ENCODE peak calls at places on chromosomes 2 and 18, in four cellular contexts. Y, I, U and K are unnamed samples.

GRCh38 chr18:62091487-62092120 is 95.3 kb downstream of the PIGN start:
- DNase-seq in Y (no peak), I (no peak), U (no peak), K (no peak)

GRCh38 chr2:33131108-33131507 is 184.4 kb downstream of the LTBP1 start:
- DNase-seq in Y (no peak), I (no peak), U (no peak), K (no peak)

GRCh38 chr2:66495788-66496640 is 61.1 kb downstream of the MEIS1 start:
- DNase-seq in Y (no peak), I (peak; percentile 44), U (no peak), K (peak; percentile 46)

GRCh38 chr2:74464406-74464805 is 776 bp downstream of the MOGS start:
- DNase-seq in Y (no peak), I (no peak), U (no peak), K (no peak)

GRCh38 chr2:202327887-202328286 is 48.2 kb upstream of the BMPR2 start:
- DNase-seq in Y (no peak), I (peak; percentile 16), U (no peak), K (no peak)

GRCh38 chr2:202102425-202103005 is 29.5 kb downstream of the KIAA2012 start:
- DNase-seq in Y (no peak), I (no peak), U (no peak), K (no peak)

GRCh38 chr2:128416781-128417180 is 98.1 kb upstream of the HS6ST1 start:
- DNase-seq in Y (no peak), I (no peak), U (no peak), K (no peak)

GRCh38 chr2:105883911-105884694 is 139.4 kb downstream of the NCK2 start:
- DNase-seq in Y (no peak), I (no peak), U (no peak), K (no peak)

GRCh38 chr2:145411493-145411892 is 891.6 kb upstream of the ZEB2 start:
- DNase-seq in Y (peak; percentile 63), I (no peak), U (no peak), K (no peak)

GRCh38 chr2:230319211-230319862 is 7.7 kb upstream of the SP140L start:
- DNase-seq in Y (peak; percentile 90), I (peak; percentile 35), U (no peak), K (no peak)

GRCh38 chr2:121902616-121903015 is 147.2 kb downstream of the TSN start:
- DNase-seq in Y (no peak), I (peak; percentile 17), U (no peak), K (no peak)

GRCh38 chr2:180675170-180675569 is 305.2 kb upstream of the UBE2E3 start:
- DNase-seq in Y (no peak), I (no peak), U (no peak), K (no peak)

GRCh38 chr2:132547089-132547687 is 122.8 kb downstream of the LYPD1 start:
- DNase-seq in Y (peak; percentile 75), I (peak; percentile 67), U (peak; percentile 84), K (peak; percentile 29)

GRCh38 chr2:239601201-239601851 is 200.5 kb upstream of the HDAC4 start:
- DNase-seq in Y (no peak), I (no peak), U (no peak), K (no peak)

GRCh38 chr18:12076424-12077140 is 17.1 kb upstream of the ANKRD62 start:
- DNase-seq in Y (peak; percentile 35), I (no peak), U (no peak), K (no peak)

GRCh38 chr2:1729264-1729663 is 15.1 kb downstream of the PXDN start:
- DNase-seq in Y (no peak), I (peak; percentile 2), U (no peak), K (no peak)

GRCh38 chr18:57397440-57397839 is 37.7 kb upstream of the ONECUT2 start:
- DNase-seq in Y (no peak), I (no peak), U (no peak), K (no peak)

GRCh38 chr2:56191617-56192016 is 7.8 kb downstream of the CCDC85A start:
- DNase-seq in Y (peak; percentile 28), I (peak; percentile 24), U (no peak), K (no peak)

GRCh38 chr2:163345795-163346573 is 389.8 kb downstream of the FIGN start:
- DNase-seq in Y (peak; percentile 62), I (peak; percentile 5), U (peak; percentile 63), K (no peak)

GRCh38 chr18:2223394-2223793 is 347.9 kb downstream of the METTL4 start:
- DNase-seq in Y (no peak), I (no peak), U (no peak), K (peak; percentile 34)

GRCh38 chr2:71939588-71940535 is 207.8 kb downstream of the CYP26B1 start:
- DNase-seq in Y (no peak), I (no peak), U (peak; percentile 48), K (no peak)

GRCh38 chr2:229252280-229252679 is 18.8 kb downstream of the PID1 start:
- DNase-seq in Y (no peak), I (no peak), U (no peak), K (no peak)

GRCh38 chr2:239674981-239675855 is 274.4 kb upstream of the HDAC4 start:
- DNase-seq in Y (no peak), I (no peak), U (no peak), K (no peak)

DNA sequence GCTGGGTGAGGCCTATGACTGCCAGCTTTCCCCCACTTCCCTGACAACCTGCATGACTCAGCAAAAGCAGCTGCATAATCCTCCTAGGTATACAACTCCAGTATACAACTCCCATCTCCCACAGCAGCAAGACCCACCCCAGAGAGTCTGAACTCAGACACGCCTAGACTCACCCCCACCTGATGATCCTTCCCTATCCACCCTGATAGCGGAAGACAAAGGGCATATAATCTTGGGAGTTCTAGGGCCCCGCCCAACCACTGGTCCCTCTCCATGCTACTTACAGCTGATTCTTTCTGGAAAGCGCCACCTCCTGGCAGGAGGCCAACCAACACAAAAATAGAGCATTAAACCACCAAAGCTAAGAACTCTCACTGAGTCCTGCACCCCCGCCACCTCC is 296.5 kb downstream of the DCC start:
- DNase-seq in Y (peak; percentile 12), I (no peak), U (no peak), K (no peak)
- TF ChIP-seq CTCF in Y (no peak), I (no peak), U (no peak), K (no peak)

DNA sequence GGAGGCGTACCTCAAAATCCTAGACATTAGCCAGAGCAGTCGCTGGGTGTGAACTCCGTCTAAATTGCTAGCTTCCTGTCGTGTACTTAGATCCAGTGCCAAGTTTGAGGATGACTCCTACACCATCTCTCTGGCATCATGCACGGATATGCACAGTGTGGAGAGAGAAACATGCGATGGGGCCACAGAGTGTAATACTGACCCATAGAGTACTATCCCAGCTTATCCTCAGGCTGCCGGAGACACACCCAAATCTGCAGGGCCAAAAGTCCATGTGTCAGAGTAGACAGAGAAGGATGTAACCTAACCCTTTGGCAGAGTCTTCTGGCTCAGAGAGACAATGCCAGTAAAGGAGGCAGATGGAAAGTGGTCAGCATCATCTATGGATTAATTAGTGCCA is 84.2 kb downstream of the ARL4C start:
- DNase-seq in Y (no peak), I (no peak), U (no peak), K (no peak)
- H3K4me3 ChIP-seq in Y (no peak overlapping the region), I (no peak overlapping the region), U (no peak overlapping the region), K (no peak overlapping the region)

GRCh38 chr2:16635796-16636699 is 29.6 kb downstream of the CYRIA start:
- DNase-seq in Y (no peak), I (no peak), U (no peak), K (no peak)
- TF ChIP-seq CTCF in Y (no peak), I (no peak), U (no peak), K (no peak)

GRCh38 chr18:45277870-45278269 is 337.4 kb upstream of the SLC14A2 start:
- DNase-seq in Y (no peak), I (no peak), U (no peak), K (no peak)

GRCh38 chr18:45282101-45282812 is 333.0 kb upstream of the SLC14A2 start:
- DNase-seq in Y (peak; percentile 5), I (no peak), U (no peak), K (no peak)

GRCh38 chr18:45284174-45284573 is 331.1 kb upstream of the SLC14A2 start:
- DNase-seq in Y (no peak), I (no peak), U (no peak), K (no peak)

GRCh38 chr18:45276878-45277277 is 338.4 kb upstream of the SLC14A2 start:
- DNase-seq in Y (no peak), I (no peak), U (no peak), K (no peak)

DNA sequence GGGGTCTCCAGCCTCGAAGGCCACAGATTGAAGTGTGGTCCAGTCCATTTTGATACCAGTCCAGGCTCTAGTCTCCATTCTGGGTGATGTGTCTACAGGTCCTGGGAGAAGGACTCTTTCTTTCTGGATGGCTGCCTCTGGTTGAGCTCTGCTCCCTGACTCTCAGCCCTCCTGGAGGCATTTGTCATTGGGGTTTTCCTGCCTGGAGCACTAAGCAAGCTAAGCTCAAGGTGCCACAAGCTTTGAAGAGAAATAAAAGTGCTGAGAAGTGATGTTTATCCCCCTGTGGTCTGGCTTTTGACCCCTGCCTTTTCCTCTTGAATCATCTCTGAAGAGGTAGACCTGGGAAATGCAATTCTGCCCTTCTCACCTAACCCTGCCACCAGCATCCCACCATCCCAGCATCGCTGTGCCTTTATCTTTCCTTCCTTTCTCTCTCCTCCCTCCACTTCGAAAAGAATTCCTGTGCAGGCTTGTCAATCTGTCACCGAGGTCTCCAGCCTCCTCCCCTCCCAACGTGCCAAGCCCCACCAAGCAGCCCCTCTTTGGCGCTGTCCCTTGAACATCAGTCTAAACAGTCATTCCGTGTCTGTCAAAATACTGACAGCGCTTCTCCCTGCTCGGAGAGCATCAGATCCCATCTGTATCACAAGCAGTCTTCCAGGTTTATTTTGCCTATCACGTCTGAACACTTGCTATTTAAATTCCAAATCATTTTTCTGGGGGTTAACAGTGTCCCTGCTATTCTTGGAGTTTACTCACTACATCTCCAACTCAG is 334.6 kb upstream of the SLC14A2 start:
- DNase-seq in Y (no peak), I (no peak), U (no peak), K (no peak)
- H3K4me3 ChIP-seq in Y (no peak overlapping the region), I (no peak overlapping the region), U (no peak overlapping the region), K (no peak overlapping the region)